ENCODE peak calls at places on chromosomes 5 and 9, in five cellular contexts. T is neural progenitor cell; Q is lower lobe of right lung; K is CD8-positive, alpha-beta T cell; W is hepatocyte. F is an unnamed sample.

GRCh38 chr9:132572921-132573320 is 9.5 kb upstream of the BARHL1 start:
- DNase-seq in T (no peak), Q (no peak), K (no peak), W (no peak), F (no peak)

GRCh38 chr9:136900988-136901515 is 14.7 kb downstream of the TRAF2 start:
- DNase-seq in T (no peak), Q (peak), K (no peak), W (no peak), F (peak)

GRCh38 chr5:176530406-176530982 is 6.7 kb downstream of the RNF44 start:
- DNase-seq in T (no peak), Q (peak), K (no peak), W (no peak), F (no peak)

GRCh38 chr5:126523818-126524522 is 71.0 kb downstream of the ALDH7A1 start:
- DNase-seq in T (no peak), Q (no peak), K (no peak), W (no peak), F (peak)

GRCh38 chr9:129748249-129748648 is 4.6 kb downstream of the PTGES start:
- DNase-seq in T (no peak), Q (no peak), K (no peak), W (no peak), F (peak)

GRCh38 chr5:95712347-95712958 is 18.7 kb upstream of the RHOBTB3 start:
- DNase-seq in T (no peak), Q (no peak), K (no peak), W (peak), F (peak)

GRCh38 chr5:36373527-36374086 is 71.9 kb upstream of the RANBP3L start:
- DNase-seq in T (no peak), Q (peak), K (no peak), W (peak), F (peak)

GRCh38 chr5:79236364-79236969 is 536 bp downstream of the JMY start:
- DNase-seq in T (peak), Q (no peak), K (peak), W (peak), F (peak)

GRCh38 chr5:148343049-148343413 is 7.7 kb downstream of the SPINK9 start:
- DNase-seq in T (no peak), Q (no peak), K (no peak), W (peak), F (no peak)

GRCh38 chr9:125829743-125830142 is 82.6 kb downstream of the PBX3 start:
- DNase-seq in T (no peak), Q (no peak), K (peak), W (no peak), F (peak)

GRCh38 chr5:80686757-80687156 is 32.0 kb upstream of the DHFR start:
- DNase-seq in T (no peak), Q (no peak), K (no peak), W (no peak), F (peak)

GRCh38 chr5:178454821-178455479 is 135.2 kb downstream of the COL23A1 start:
- DNase-seq in T (no peak), Q (no peak), K (no peak), W (no peak), F (no peak)

GRCh38 chr5:112795944-112796678 is 58.4 kb downstream of the APC start:
- DNase-seq in T (no peak), Q (no peak), K (no peak), W (no peak), F (peak)

GRCh38 chr5:139745121-139745799 is 50.3 kb upstream of the PSD2 start:
- DNase-seq in T (no peak), Q (no peak), K (no peak), W (peak), F (peak)

GRCh38 chr5:135195267-135195603 is 161.2 kb upstream of the PITX1 start:
- DNase-seq in T (no peak), Q (no peak), K (no peak), W (no peak), F (no peak)

GRCh38 chr9:109010676-109011655 is 2.3 kb downstream of the CTNNAL1 start:
- DNase-seq in T (no peak), Q (no peak), K (peak), W (peak), F (peak)

GRCh38 chr5:119820608-119821007 is 191.2 kb downstream of the FAM170A start:
- DNase-seq in T (no peak), Q (no peak), K (no peak), W (no peak), F (no peak)

GRCh38 chr5:168844566-168845296 is 265.6 kb upstream of the PANK3 start:
- DNase-seq in T (peak), Q (no peak), K (no peak), W (no peak), F (no peak)

GRCh38 chr5:135439426-135440205 is 7.5 kb downstream of the DCANP1 start:
- DNase-seq in T (no peak), Q (no peak), K (no peak), W (no peak), F (no peak)

GRCh38 chr9:78676623-78677022 is 379.7 kb downstream of the PSAT1 start:
- DNase-seq in T (no peak), Q (no peak), K (no peak), W (no peak), F (peak)

GRCh38 chr5:94181940-94182339 is 436.5 kb downstream of the KIAA0825 start:
- DNase-seq in T (peak), Q (no peak), K (no peak), W (peak), F (peak)

GRCh38 chr9:30078195-30078594 is 2306.2 kb upstream of the ACO1 start:
- DNase-seq in T (no peak), Q (no peak), K (no peak), W (no peak), F (no peak)

GRCh38 chr5:79800979-79801827 is 111.6 kb downstream of the CMYA5 start:
- DNase-seq in T (no peak), Q (no peak), K (no peak), W (no peak), F (peak)

GRCh38 chr5:141182248-141182647 is at the start of gene PCDHB16:
- DNase-seq in T (peak), Q (no peak), K (no peak), W (peak), F (peak)

GRCh38 chr9:85723220-85723619 is 18.5 kb downstream of the AGTPBP1 start:
- DNase-seq in T (peak), Q (no peak), K (peak), W (peak), F (peak)

GRCh38 chr9:35733109-35733541 is 659 bp downstream of the CREB3 start:
- DNase-seq in T (peak), Q (no peak), K (no peak), W (peak), F (peak)

GRCh38 chr9:112111461-112111860 is 63.6 kb downstream of the SUSD1 start:
- DNase-seq in T (no peak), Q (no peak), K (no peak), W (no peak), F (no peak)

GRCh38 chr9:112112519-112112918 is 62.6 kb downstream of the SUSD1 start:
- DNase-seq in T (no peak), Q (no peak), K (no peak), W (no peak), F (peak)

GRCh38 chr9:112110773-112111106 is 64.4 kb downstream of the SUSD1 start:
- DNase-seq in T (no peak), Q (no peak), K (no peak), W (no peak), F (no peak)

GRCh38 chr9:112115109-112115508 is 60.0 kb downstream of the SUSD1 start:
- DNase-seq in T (no peak), Q (no peak), K (no peak), W (no peak), F (no peak)

GRCh38 chr9:112112941-112113399 is 62.1 kb downstream of the SUSD1 start:
- DNase-seq in T (peak), Q (no peak), K (no peak), W (peak), F (peak)
- H3K4me3 ChIP-seq in T (no peak), Q (no peak), K (no peak), W (no peak), F (no peak)

GRCh38 chr5:32708949-32709348 is 2.2 kb upstream of the NPR3 start:
- DNase-seq in T (peak), Q (no peak), K (no peak), W (no peak), F (no peak)

GRCh38 chr5:32710859-32711692 is at the start of gene NPR3:
- DNase-seq in T (peak), Q (no peak), K (no peak), W (peak), F (peak)

GRCh38 chr5:32710335-32710858 is 724 bp upstream of the NPR3 start:
- DNase-seq in T (peak), Q (no peak), K (no peak), W (peak), F (no peak)

GRCh38 chr5:32711693-32712462 is 757 bp downstream of the NPR3 start:
- DNase-seq in T (peak), Q (peak), K (no peak), W (no peak), F (peak)

DNA sequence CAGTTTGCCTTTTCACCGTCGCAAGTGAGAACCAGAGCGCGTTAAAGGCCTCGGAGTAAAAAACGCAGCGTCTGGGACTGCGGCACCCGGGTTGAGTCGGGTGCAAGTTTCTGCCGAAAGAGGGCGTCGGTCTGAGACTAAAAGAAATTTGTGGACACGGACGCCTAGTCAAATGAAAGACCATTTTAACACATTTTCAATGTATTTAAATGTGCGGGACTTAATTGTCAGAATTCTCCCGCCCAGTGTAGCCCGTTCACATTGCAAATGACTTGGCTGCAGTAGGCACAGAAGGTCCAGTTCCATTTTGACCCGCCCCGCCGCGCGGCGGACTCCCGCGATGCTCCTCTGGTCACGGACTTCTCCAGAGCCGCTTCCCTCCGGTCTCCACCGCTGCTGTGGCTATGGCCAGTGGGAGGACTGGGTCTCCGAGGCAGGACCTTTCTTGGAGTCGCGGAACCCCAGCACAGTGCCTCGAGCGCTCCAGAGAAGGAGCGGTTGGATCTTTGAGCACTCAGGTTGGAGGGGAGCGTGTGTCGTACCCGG is 1.3 kb upstream of the NPR3 start:
- DNase-seq in T (peak), Q (peak), K (no peak), W (peak), F (peak)
- TF ChIP-seq CTCF in T (peak), Q (peak), K (no peak), W (peak), F (peak)

GRCh38 chr5:7396169-7397004 is 449 bp downstream of the ADCY2 start:
- DNase-seq in T (peak), Q (no peak), K (no peak), W (peak), F (peak)
- H3K4me3 ChIP-seq in T (peak), Q (peak), K (no peak), W (peak), F (no peak)

GRCh38 chr9:98806394-98807069 is 938 bp upstream of the GALNT12 start:
- DNase-seq in T (no peak), Q (no peak), K (no peak), W (no peak), F (peak)
- TF ChIP-seq CTCF in T (no peak), Q (peak), K (no peak), W (peak), F (peak)

F was measured in choroid plexus epithelial cell.